ENCODE peak calls at places on chromosome 16, in five cellular contexts. E is fibroblast of lung, M is HepG2, P is uterus, O is GM23248. D is an unnamed sample.

GRCh38 chr16:14400285-14400977 is 229.6 kb downstream of the PARN start:
- DNase-seq in P (no peak), E (no peak), M (no peak), O (no peak), D (no peak)

GRCh38 chr16:89020068-89020924 is 43.3 kb upstream of the CBFA2T3 start:
- DNase-seq in P (no peak), E (no peak), O (no peak), M (no peak), D (no peak)

GRCh38 chr16:49556252-49557069 is 182.9 kb downstream of the C16orf78 start:
- DNase-seq in P (no peak), M (peak; percentile 44), O (peak; percentile 33), E (peak; percentile 47), D (no peak)

GRCh38 chr16:10408824-10409381 is 23.0 kb downstream of the ATF7IP2 start:
- DNase-seq in E (peak; percentile 48), O (no peak), M (peak; percentile 38), P (no peak), D (no peak)

GRCh38 chr16:89378947-89379771 is 111.2 kb downstream of the ANKRD11 start:
- DNase-seq in M (no peak), E (no peak), O (peak; percentile 73), P (no peak), D (no peak)

GRCh38 chr16:58123896-58124600 is 5.1 kb downstream of the CFAP20 start:
- DNase-seq in E (no peak), M (no peak), P (no peak), O (peak; percentile 4), D (no peak)

GRCh38 chr16:79362312-79362970 is 238.1 kb downstream of the MAF start:
- DNase-seq in E (no peak), O (no peak), M (no peak), P (no peak), D (no peak)

GRCh38 chr16:19898924-19899604 is 14.4 kb upstream of the GPRC5B start:
- DNase-seq in P (peak; percentile 60), M (peak; percentile 66), O (peak; percentile 64), E (peak; percentile 22), D (peak; percentile 34)

GRCh38 chr16:11495066-11495407 is 91.7 kb downstream of the LITAF start:
- DNase-seq in P (no peak), E (no peak), O (no peak), M (no peak), D (no peak)

GRCh38 chr16:79318137-79318899 is 282.2 kb downstream of the MAF start:
- DNase-seq in E (no peak), M (no peak), P (no peak), O (no peak), D (no peak)

GRCh38 chr16:69482410-69482951 is 58.1 kb downstream of the CYB5B start:
- DNase-seq in O (peak; percentile 89), E (peak; percentile 66), P (peak; percentile 74), M (no peak), D (peak; percentile 65)

GRCh38 chr16:69478685-69479084 is 54.3 kb downstream of the CYB5B start:
- DNase-seq in P (no peak), M (no peak), E (no peak), O (no peak), D (no peak)

GRCh38 chr16:69483611-69484010 is 59.2 kb downstream of the CYB5B start:
- DNase-seq in P (no peak), O (no peak), E (no peak), M (no peak), D (no peak)

GRCh38 chr16:69479806-69480205 is 55.4 kb downstream of the CYB5B start:
- DNase-seq in E (no peak), P (no peak), O (no peak), M (no peak), D (no peak)

DNA sequence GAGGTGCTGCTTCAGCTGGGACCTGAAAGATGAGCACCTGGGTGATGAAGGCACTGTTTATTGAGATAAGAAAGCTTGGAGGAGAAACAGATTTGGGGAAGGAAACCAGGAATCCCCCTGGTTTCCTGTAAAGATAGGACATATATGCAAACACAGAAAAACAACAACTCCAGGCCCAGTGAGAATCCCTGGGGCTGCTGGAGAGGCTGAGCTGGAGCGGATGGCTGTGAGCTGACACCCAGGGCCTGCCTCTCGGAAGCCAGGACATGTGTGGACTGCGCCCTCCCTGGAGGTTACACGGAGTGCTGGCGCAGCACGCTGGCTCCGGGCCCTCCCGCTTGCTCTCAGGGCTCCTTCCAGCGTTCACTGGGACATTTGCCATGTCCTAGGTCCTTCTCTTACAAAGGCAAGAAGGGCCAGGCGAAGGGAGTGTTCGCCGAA is 57.5 kb downstream of the CYB5B start:
- DNase-seq in O (peak; percentile 90), M (no peak), E (peak; percentile 57), P (peak; percentile 84), D (peak; percentile 72)
- H3K4me3 ChIP-seq in O (peak overlapping the region; percentile 33), M (no peak overlapping the region), E (no peak overlapping the region), P (no peak overlapping the region), D (no peak overlapping the region)

DNA sequence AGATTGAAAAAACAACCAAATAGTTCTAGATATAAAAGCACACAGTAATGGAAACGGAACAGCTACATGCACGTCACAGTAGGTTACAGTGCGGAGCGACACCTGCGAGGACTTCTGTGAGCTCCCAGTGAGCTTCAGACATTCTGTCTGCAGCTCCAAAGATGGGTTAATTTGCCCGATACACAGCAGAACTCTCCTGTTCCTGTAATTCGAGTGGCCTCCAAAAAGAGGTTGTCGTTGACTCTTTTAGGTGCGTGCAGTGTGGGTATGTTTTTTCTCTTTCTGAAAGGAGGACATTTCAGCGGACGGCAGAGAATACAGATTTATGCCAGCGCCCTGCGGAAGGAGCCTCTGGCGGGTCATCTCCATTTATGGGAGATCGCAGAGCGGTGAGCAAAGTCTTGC is 2.9 kb downstream of the OR1F1 start:
- DNase-seq in P (no peak), O (no peak), M (peak; percentile 16), E (no peak), D (no peak)
- H3K27me3 ChIP-seq in P (peaks cover 19% of the 10 kb centered on the region), O (no peaks in the 10 kb centered on the region), M (no peaks in the 10 kb centered on the region), E (peaks cover 4% of the 10 kb centered on the region), D (peaks cover 6% of the 10 kb centered on the region)

DNA sequence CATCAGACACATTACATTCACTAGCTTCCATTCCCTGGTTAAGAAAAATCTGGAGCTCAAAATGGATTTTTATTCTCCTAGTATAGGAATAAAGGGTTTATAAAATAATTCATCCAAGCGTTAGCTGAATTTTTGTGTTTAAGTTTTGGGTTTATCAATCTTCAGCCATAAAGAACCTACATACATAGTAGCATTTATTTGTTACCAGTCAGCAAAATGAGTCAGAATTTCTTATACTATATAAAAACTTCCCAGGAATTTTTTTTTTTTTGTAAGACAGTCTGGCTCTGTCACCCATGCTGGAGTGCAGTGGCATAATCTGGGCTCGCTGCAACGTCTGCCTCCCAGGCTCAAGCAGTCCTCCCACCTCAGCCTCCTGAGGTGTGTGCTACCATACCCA is 40.2 kb upstream of the SLC12A3 start:
- DNase-seq in P (no peak), M (no peak), O (no peak), E (no peak), D (no peak)
- H3K36me3 ChIP-seq in P (no peaks in the 10 kb centered on the region), M (peaks cover 65% of the 10 kb centered on the region), O (no peaks in the 10 kb centered on the region), E (peaks cover 6% of the 10 kb centered on the region), D (peaks cover 75% of the 10 kb centered on the region)

GRCh38 chr16:23182675-23183485 is at the start of gene SCNN1G:
- DNase-seq in E (peak; percentile 5), O (peak; percentile 14), P (no peak), M (no peak), D (no peak)

GRCh38 chr16:23182206-23182674 is 305 bp upstream of the SCNN1G start:
- DNase-seq in M (peak; percentile 62), E (peak; percentile 35), P (peak; percentile 39), O (peak; percentile 80), D (peak; percentile 67)

GRCh38 chr16:23185661-23186060 is 3.1 kb downstream of the SCNN1G start:
- DNase-seq in M (no peak), E (no peak), P (no peak), O (no peak), D (no peak)

GRCh38 chr16:23181506-23181905 is 1.0 kb upstream of the SCNN1G start:
- DNase-seq in M (no peak), E (no peak), O (no peak), P (no peak), D (no peak)

DNA sequence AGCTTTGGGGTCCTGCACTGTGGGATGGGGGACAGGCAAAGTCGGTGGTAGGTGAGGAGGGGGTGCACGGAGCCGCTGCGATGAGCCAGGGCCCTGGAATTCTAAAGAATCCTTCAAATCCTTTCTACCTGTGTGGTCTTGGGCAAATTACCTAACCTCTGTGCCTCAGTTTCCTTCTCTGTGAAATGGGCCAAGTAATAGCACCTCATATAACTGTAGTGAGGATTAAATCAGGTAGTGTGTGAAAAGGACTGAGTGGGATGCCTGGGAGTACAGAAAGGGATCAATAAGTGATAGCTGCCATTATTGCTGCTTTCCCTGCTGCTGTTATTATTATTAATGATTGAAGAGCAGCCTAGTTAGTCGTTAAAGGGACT is 929 bp downstream of the SCNN1G start:
- DNase-seq in P (no peak), E (no peak), M (no peak), O (no peak), D (no peak)
- H3K4me3 ChIP-seq in P (no peak overlapping the region), E (no peak overlapping the region), M (no peak overlapping the region), O (no peak overlapping the region), D (no peak overlapping the region)

GRCh38 chr16:86977076-86977676 is 340.0 kb downstream of the C16orf95 start:
- DNase-seq in M (no peak), O (no peak), P (no peak), E (no peak), D (no peak)
- H3K27me3 ChIP-seq in M (peaks cover 4% of the 10 kb centered on the region), O (peaks cover 16% of the 10 kb centered on the region), P (no peaks in the 10 kb centered on the region), E (no peaks in the 10 kb centered on the region), D (no peaks in the 10 kb centered on the region)